ENCODE peak calls at places on chromosome 7, in seven cellular contexts. V is GM13977, C is H9, K is endodermal cell, H is epithelial cell of esophagus, T is AG04449, N is BJ. M is an unnamed sample.

GRCh38 chr7:44894881-44895600 is 9.7 kb upstream of the PURB start:
- DNase-seq in K (no peak), N (no peak), H (no peak), T (no peak), C (no peak), V (no peak), M (peak; percentile 29)

GRCh38 chr7:85405016-85405415 is 218.2 kb upstream of the SEMA3D start:
- DNase-seq in C (no peak), N (no peak), H (no peak), T (no peak), K (no peak), V (no peak), M (no peak)

GRCh38 chr7:116689787-116690186 is 17.8 kb downstream of the MET start:
- DNase-seq in N (no peak), H (peak; percentile 67), T (no peak), V (no peak), K (no peak), C (no peak), M (no peak)

GRCh38 chr7:1969459-1970284 is 263.1 kb downstream of the MAD1L1 start:
- DNase-seq in T (no peak), V (no peak), N (no peak), C (no peak), H (no peak), K (no peak), M (peak; percentile 45)

GRCh38 chr7:118085000-118085399 is 99.0 kb upstream of the LSM8 start:
- DNase-seq in K (no peak), T (no peak), H (no peak), C (no peak), V (no peak), N (no peak), M (peak; percentile 28)

GRCh38 chr7:27171636-27172387 is 2.3 kb downstream of the HOXA10 start:
- DNase-seq in K (peak; percentile 71), V (no peak), C (peak; percentile 56), T (no peak), H (no peak), N (no peak), M (peak; percentile 16)

GRCh38 chr7:47386273-47386820 is 195.6 kb downstream of the TNS3 start:
- DNase-seq in H (no peak), T (no peak), V (no peak), C (no peak), N (no peak), K (no peak), M (no peak)

GRCh38 chr7:152462995-152463713 is 27.4 kb upstream of the KMT2C start:
- DNase-seq in V (no peak), K (no peak), C (no peak), H (peak; percentile 36), T (no peak), N (no peak), M (no peak)

GRCh38 chr7:1707756-1708611 is 37.9 kb downstream of the ELFN1 start:
- DNase-seq in V (no peak), T (no peak), C (no peak), K (peak; percentile 49), N (no peak), H (no peak), M (no peak)

GRCh38 chr7:155490697-155491628 is 33.0 kb downstream of the EN2 start:
- DNase-seq in H (no peak), T (no peak), V (peak; percentile 83), K (peak; percentile 77), N (no peak), C (peak; percentile 75), M (peak; percentile 70)

GRCh38 chr7:55477781-55478374 is 94.4 kb downstream of the VOPP1 start:
- DNase-seq in H (no peak), C (peak; percentile 24), V (no peak), N (peak; percentile 91), T (peak; percentile 88), K (peak; percentile 51), M (no peak)

GRCh38 chr7:85702348-85702747 is 515.5 kb upstream of the SEMA3D start:
- DNase-seq in V (no peak), H (no peak), N (no peak), C (no peak), K (no peak), T (no peak), M (no peak)

GRCh38 chr7:157412491-157413180 is 75.8 kb downstream of the DNAJB6 start:
- DNase-seq in C (no peak), V (no peak), N (no peak), T (no peak), H (no peak), K (no peak), M (no peak)

GRCh38 chr7:95509199-95509598 is 23.5 kb downstream of the ASB4 start:
- DNase-seq in K (peak; percentile 70), N (no peak), H (peak; percentile 11), T (no peak), V (no peak), C (peak; percentile 50), M (peak; percentile 62)

GRCh38 chr7:92253251-92253650 is 7.5 kb downstream of the ANKIB1 start:
- DNase-seq in V (no peak), K (no peak), C (no peak), T (no peak), H (no peak), N (no peak), M (no peak)

GRCh38 chr7:156752371-156753297 is 112.1 kb downstream of the RNF32 start:
- DNase-seq in C (no peak), K (no peak), T (no peak), N (no peak), H (no peak), V (no peak), M (no peak)

GRCh38 chr7:2106920-2107319 is 125.8 kb downstream of the MAD1L1 start:
- DNase-seq in V (no peak), H (peak; percentile 95), C (peak; percentile 61), T (no peak), N (no peak), K (peak; percentile 72), M (no peak)

GRCh38 chr7:121083790-121084251 is 95.3 kb downstream of the CPED1 start:
- DNase-seq in T (no peak), K (no peak), H (peak; percentile 52), C (no peak), V (no peak), N (no peak), M (no peak)

GRCh38 chr7:138316421-138317043 is 143.5 kb upstream of the TRIM24 start:
- DNase-seq in C (no peak), T (no peak), N (no peak), H (no peak), K (no peak), V (no peak), M (no peak)

GRCh38 chr7:5689118-5689517 is 92.3 kb downstream of the RNF216 start:
- DNase-seq in K (no peak), T (no peak), N (no peak), H (peak; percentile 14), V (no peak), C (no peak), M (no peak)

GRCh38 chr7:55435466-55435865 is 70.3 kb downstream of the LANCL2 start:
- DNase-seq in N (no peak), T (no peak), H (no peak), V (no peak), C (no peak), K (no peak), M (peak; percentile 64)

GRCh38 chr7:2048531-2048930 is 184.2 kb downstream of the MAD1L1 start:
- DNase-seq in C (no peak), V (no peak), H (peak; percentile 10), T (no peak), K (no peak), N (no peak), M (no peak)

GRCh38 chr7:16051561-16052280 is 365.2 kb upstream of the MEOX2 start:
- DNase-seq in K (no peak), V (no peak), H (no peak), N (no peak), C (no peak), T (no peak), M (no peak)

GRCh38 chr7:155698633-155699032 is 54.2 kb downstream of the RBM33 start:
- DNase-seq in C (no peak), N (no peak), H (no peak), V (no peak), K (no peak), T (no peak), M (no peak)

GRCh38 chr7:66558201-66558641 is 70.5 kb upstream of the KCTD7 start:
- DNase-seq in V (no peak), C (no peak), H (no peak), K (no peak), N (no peak), T (no peak), M (no peak)

GRCh38 chr7:18202315-18203045 is 174.8 kb upstream of the PRPS1L1 start:
- DNase-seq in T (no peak), K (no peak), N (no peak), C (no peak), H (no peak), V (no peak), M (no peak)

GRCh38 chr7:141012696-141013344 is 1.9 kb downstream of the MRPS33 start:
- DNase-seq in N (no peak), C (no peak), T (no peak), K (no peak), H (peak; percentile 79), V (no peak), M (no peak)

GRCh38 chr7:101912711-101913110 is 95.3 kb downstream of the CUX1 start:
- DNase-seq in T (no peak), V (no peak), H (no peak), N (no peak), C (no peak), K (no peak), M (no peak)

GRCh38 chr7:13077466-13077865 is 390.0 kb downstream of the ARL4A start:
- DNase-seq in C (no peak), H (peak; percentile 15), N (no peak), V (no peak), K (no peak), T (no peak), M (no peak)

GRCh38 chr7:30396379-30396778 is 82.2 kb downstream of the NOD1 start:
- DNase-seq in H (no peak), N (no peak), T (no peak), C (no peak), K (no peak), V (no peak), M (no peak)
- TF ChIP-seq CTCF in H (no peak), N (peak; percentile 8), T (no peak), C (peak; percentile 44), K (peak; percentile 54), V (peak; percentile 38), M (no peak)

GRCh38 chr7:136883046-136883445 is 14.6 kb downstream of the CHRM2 start:
- DNase-seq in V (no peak), N (no peak), T (no peak), H (no peak), K (peak; percentile 51), C (no peak), M (no peak)
- TF ChIP-seq CTCF in V (no peak), N (peak; percentile 4), T (peak; percentile 4), H (no peak), K (peak; percentile 60), C (peak; percentile 45), M (no peak)

GRCh38 chr7:128031901-128032604 is 816 bp upstream of the LRRC4 start:
- DNase-seq in K (peak; percentile 84), C (peak; percentile 51), H (peak; percentile 92), T (peak; percentile 65), V (peak; percentile 87), N (peak; percentile 36), M (peak; percentile 79)
- TF ChIP-seq CTCF in K (peak; percentile 44), C (peak; percentile 27), H (no peak), T (peak; percentile 43), V (no peak), N (peak; percentile 30), M (peak; percentile 18)

GRCh38 chr7:107982918-107983389 is 20.0 kb downstream of the LAMB1 start:
- DNase-seq in K (no peak), C (no peak), N (peak; percentile 70), V (no peak), H (no peak), T (no peak), M (no peak)
- TF ChIP-seq CTCF in K (peak; percentile 52), C (peak; percentile 28), N (peak; percentile 52), V (no peak), H (peak; percentile 22), T (no peak), M (peak; percentile 44)